ENCODE peak calls at places on chromosomes 6 and 20, in seven cellular contexts. One of them, this sample, is unnamed.

GRCh38 chr6:46276571-46277142 is 105.9 kb upstream of the ENPP5 start:
- DNase-seq in posterior cingulate gyrus: no peak
- DNase-seq in Kasumi-1: no peak
- DNase-seq in Right ventricle myocardium superior: no peak
- DNase-seq in stimulated activated CD4-positive, alpha-beta T cell treated with anti-CD3 and anti-CD28 coated beads, Interleukin-4, amount 100 ng/mL, for 4 hours: no peak
- DNase-seq in Daoy: no peak
- DNase-seq in non-pigmented ciliary epithelial cell: no peak
- DNase-seq in this sample: no peak

GRCh38 chr6:26065952-26066380 is 21.3 kb upstream of the HFE start:
- DNase-seq in Right ventricle myocardium superior: no peak
- DNase-seq in Kasumi-1: peak
- DNase-seq in stimulated activated CD4-positive, alpha-beta T cell treated with anti-CD3 and anti-CD28 coated beads, Interleukin-4, amount 100 ng/mL, for 4 hours: peak
- DNase-seq in posterior cingulate gyrus: peak
- DNase-seq in Daoy: peak
- DNase-seq in non-pigmented ciliary epithelial cell: no peak
- DNase-seq in this sample: peak

GRCh38 chr6:146460941-146461340 is 82.7 kb upstream of the RAB32 start:
- DNase-seq in Kasumi-1: no peak
- DNase-seq in Right ventricle myocardium superior: no peak
- DNase-seq in posterior cingulate gyrus: no peak
- DNase-seq in stimulated activated CD4-positive, alpha-beta T cell treated with anti-CD3 and anti-CD28 coated beads, Interleukin-4, amount 100 ng/mL, for 4 hours: no peak
- DNase-seq in Daoy: no peak
- DNase-seq in non-pigmented ciliary epithelial cell: no peak
- DNase-seq in this sample: no peak

GRCh38 chr20:39474829-39475228 is 512.7 kb downstream of the DHX35 start:
- DNase-seq in posterior cingulate gyrus: no peak
- DNase-seq in Daoy: no peak
- DNase-seq in Kasumi-1: no peak
- DNase-seq in Right ventricle myocardium superior: no peak
- DNase-seq in stimulated activated CD4-positive, alpha-beta T cell treated with anti-CD3 and anti-CD28 coated beads, Interleukin-4, amount 100 ng/mL, for 4 hours: no peak
- DNase-seq in non-pigmented ciliary epithelial cell: no peak
- DNase-seq in this sample: no peak

GRCh38 chr6:149483849-149484635 is 772 bp downstream of the ZC3H12D start:
- DNase-seq in Daoy: no peak
- DNase-seq in non-pigmented ciliary epithelial cell: no peak
- DNase-seq in stimulated activated CD4-positive, alpha-beta T cell treated with anti-CD3 and anti-CD28 coated beads, Interleukin-4, amount 100 ng/mL, for 4 hours: no peak
- DNase-seq in Right ventricle myocardium superior: no peak
- DNase-seq in Kasumi-1: no peak
- DNase-seq in posterior cingulate gyrus: no peak
- DNase-seq in this sample: no peak

GRCh38 chr20:48841861-48842529 is 14.2 kb upstream of the PREX1 start:
- DNase-seq in non-pigmented ciliary epithelial cell: peak
- DNase-seq in Daoy: peak
- DNase-seq in posterior cingulate gyrus: no peak
- DNase-seq in stimulated activated CD4-positive, alpha-beta T cell treated with anti-CD3 and anti-CD28 coated beads, Interleukin-4, amount 100 ng/mL, for 4 hours: no peak
- DNase-seq in Right ventricle myocardium superior: no peak
- DNase-seq in Kasumi-1: no peak
- DNase-seq in this sample: peak

GRCh38 chr6:160010067-160010466 is 41.2 kb downstream of the IGF2R start:
- DNase-seq in Right ventricle myocardium superior: peak
- DNase-seq in stimulated activated CD4-positive, alpha-beta T cell treated with anti-CD3 and anti-CD28 coated beads, Interleukin-4, amount 100 ng/mL, for 4 hours: no peak
- DNase-seq in Kasumi-1: no peak
- DNase-seq in non-pigmented ciliary epithelial cell: peak
- DNase-seq in Daoy: no peak
- DNase-seq in posterior cingulate gyrus: no peak
- DNase-seq in this sample: peak

GRCh38 chr6:26044140-26045045 is 42.8 kb upstream of the HFE start:
- DNase-seq in Daoy: no peak
- DNase-seq in posterior cingulate gyrus: peak
- DNase-seq in Right ventricle myocardium superior: peak
- DNase-seq in Kasumi-1: peak
- DNase-seq in stimulated activated CD4-positive, alpha-beta T cell treated with anti-CD3 and anti-CD28 coated beads, Interleukin-4, amount 100 ng/mL, for 4 hours: no peak
- DNase-seq in non-pigmented ciliary epithelial cell: no peak
- DNase-seq in this sample: peak

GRCh38 chr6:146297815-146298214 is 245.8 kb upstream of the RAB32 start:
- DNase-seq in Kasumi-1: no peak
- DNase-seq in non-pigmented ciliary epithelial cell: no peak
- DNase-seq in Right ventricle myocardium superior: no peak
- DNase-seq in posterior cingulate gyrus: no peak
- DNase-seq in stimulated activated CD4-positive, alpha-beta T cell treated with anti-CD3 and anti-CD28 coated beads, Interleukin-4, amount 100 ng/mL, for 4 hours: no peak
- DNase-seq in Daoy: no peak
- DNase-seq in this sample: no peak

This sample was measured in HFFc6.